ENCODE peak calls at places on chromosomes 4 and X, in four cellular contexts. P is brain microvascular endothelial cell, F is anterior cingulate cortex, S is sciatic nerve. B is an unnamed sample.

GRCh38 chr4:101419324-101420135 is 72.2 kb upstream of the PPP3CA start:
- DNase-seq in P (no peak), S (no peak), F (no peak), B (no peak)

GRCh38 chr4:152106113-152106763 is 345.4 kb upstream of the GATB start:
- DNase-seq in P (peak), S (peak), F (no peak), B (no peak)

GRCh38 chrX:41956027-41956426 is 32.7 kb upstream of the CASK start:
- DNase-seq in F (no peak), P (no peak), S (no peak), B (no peak)

GRCh38 chrX:118644378-118644777 is 83.0 kb upstream of the IL13RA1 start:
- DNase-seq in F (no peak), S (no peak), P (peak), B (no peak)

GRCh38 chr4:31106419-31106818 is 386.2 kb downstream of the PCDH7 start:
- DNase-seq in S (no peak), P (no peak), F (no peak), B (no peak)

GRCh38 chrX:133838761-133839676 is 146.4 kb downstream of the GPC3 start:
- DNase-seq in F (peak), P (no peak), S (no peak), B (no peak)

GRCh38 chr4:68434836-68435235 is 12.4 kb upstream of the TMPRSS11E start:
- DNase-seq in S (no peak), F (no peak), P (no peak), B (no peak)

GRCh38 chrX:85052636-85053343 is 49.1 kb downstream of the APOOL start:
- DNase-seq in F (no peak), P (peak), S (no peak), B (no peak)

GRCh38 chrX:140661657-140662056 is 47.9 kb upstream of the LINC00632 start:
- DNase-seq in S (no peak), P (no peak), F (no peak), B (no peak)

GRCh38 chr4:112517911-112518310 is 1.9 kb upstream of the NEUROG2 start:
- DNase-seq in F (no peak), P (no peak), S (no peak), B (no peak)

GRCh38 chrX:115174548-115174947 is 14.7 kb upstream of the RBMXL3 start:
- DNase-seq in P (no peak), F (no peak), S (no peak), B (no peak)

GRCh38 chr4:2385450-2386020 is 32.9 kb downstream of the ZFYVE28 start:
- DNase-seq in S (no peak), F (no peak), P (no peak), B (no peak)

GRCh38 chr4:188282620-188283232 is 143.5 kb downstream of the TRIML1 start:
- DNase-seq in S (no peak), P (no peak), F (no peak), B (peak)

GRCh38 chrX:19840899-19841648 is 46.3 kb downstream of the SH3KBP1 start:
- DNase-seq in S (no peak), P (no peak), F (no peak), B (no peak)

GRCh38 chr4:40311811-40312346 is 23.3 kb upstream of the CHRNA9 start:
- DNase-seq in S (no peak), P (no peak), F (no peak), B (no peak)

GRCh38 chrX:111854778-111855490 is 21.0 kb upstream of the TRPC5OS start:
- DNase-seq in S (no peak), P (no peak), F (no peak), B (no peak)

GRCh38 chr4:14783011-14783877 is 219.0 kb upstream of the CPEB2 start:
- DNase-seq in F (no peak), P (peak), S (no peak), B (no peak)

GRCh38 chr4:82371398-82371972 is 2.3 kb downstream of the HNRNPD start:
- DNase-seq in S (no peak), F (no peak), P (no peak), B (no peak)

GRCh38 chr4:121253961-121254360 is 89.8 kb upstream of the TNIP3 start:
- DNase-seq in F (no peak), P (no peak), S (no peak), B (peak)

GRCh38 chr4:23368081-23368697 is 521.7 kb downstream of the PPARGC1A start:
- DNase-seq in P (no peak), F (no peak), S (no peak), B (no peak)

GRCh38 chr4:65023877-65024670 is 614.8 kb upstream of the TECRL start:
- DNase-seq in P (no peak), S (no peak), F (no peak), B (no peak)

GRCh38 chr4:151432654-151433053 is 23.7 kb downstream of the FHIP1A start:
- DNase-seq in S (no peak), F (no peak), P (no peak), B (no peak)

GRCh38 chr4:43339435-43339834 is 446.9 kb downstream of the GRXCR1 start:
- DNase-seq in F (no peak), S (no peak), P (peak), B (no peak)

GRCh38 chr4:170476351-170476750 is 386.6 kb upstream of the AADAT start:
- DNase-seq in S (no peak), P (no peak), F (no peak), B (no peak)

GRCh38 chr4:145583191-145583590 is 36.0 kb upstream of the MMAA start:
- DNase-seq in S (no peak), F (no peak), P (no peak), B (no peak)

GRCh38 chr4:156329779-156330178 is 376.1 kb upstream of the CTSO start:
- DNase-seq in F (no peak), P (peak), S (no peak), B (no peak)

GRCh38 chrX:155262970-155263754 is 1.1 kb downstream of the RAB39B start:
- DNase-seq in S (no peak), F (no peak), P (no peak), B (no peak)

GRCh38 chr4:39718366-39719323 is 20.7 kb downstream of the UBE2K start:
- DNase-seq in P (no peak), S (no peak), F (no peak), B (no peak)

GRCh38 chr4:124946696-124947095 is 234.2 kb upstream of the ANKRD50 start:
- DNase-seq in P (no peak), S (no peak), F (no peak), B (no peak)